ENCODE peak calls at places on chromosomes 12 and 14, in five cellular contexts. One of them, this sample, is unnamed. For H3K4me1, the result is how much of the 10 kb centered on the place peaks cover.

GRCh38 chr14:89422952-89423345 is 5.9 kb upstream of the FOXN3 start:
- DNase-seq in SK-N-SH: no peak
- DNase-seq in H1: no peak
- DNase-seq in GM12878: no peak
- DNase-seq in K562: no peak
- DNase-seq in this sample: no peak

GRCh38 chr12:47818701-47819543 is 781 bp downstream of the HDAC7 start:
- DNase-seq in SK-N-SH: peak
- DNase-seq in H1: no peak
- DNase-seq in GM12878: no peak
- DNase-seq in K562: peak
- DNase-seq in this sample: no peak

GRCh38 chr12:22409071-22409951 is 74.8 kb upstream of the ST8SIA1 start:
- DNase-seq in SK-N-SH: no peak
- DNase-seq in H1: no peak
- DNase-seq in GM12878: peak
- DNase-seq in K562: no peak
- DNase-seq in this sample: no peak

GRCh38 chr14:83290447-83290846 is 1756.8 kb upstream of the SEL1L start:
- DNase-seq in SK-N-SH: no peak
- DNase-seq in H1: no peak
- DNase-seq in GM12878: no peak
- DNase-seq in K562: no peak
- DNase-seq in this sample: no peak

GRCh38 chr12:13094349-13094748 is 9.1 kb downstream of the GSG1 start:
- DNase-seq in SK-N-SH: no peak
- DNase-seq in H1: no peak
- DNase-seq in GM12878: no peak
- DNase-seq in K562: no peak
- DNase-seq in this sample: no peak

GRCh38 chr12:92779902-92780301 is 77.1 kb downstream of the PLEKHG7 start:
- DNase-seq in SK-N-SH: no peak
- DNase-seq in H1: no peak
- DNase-seq in GM12878: no peak
- DNase-seq in K562: no peak
- DNase-seq in this sample: no peak

GRCh38 chr14:103084021-103084919 is at the start of gene LBHD2:
- DNase-seq in SK-N-SH: peak
- DNase-seq in H1: no peak
- DNase-seq in GM12878: no peak
- DNase-seq in K562: peak
- DNase-seq in this sample: no peak

GRCh38 chr14:99296517-99296916 is 24.5 kb upstream of the BCL11B start:
- DNase-seq in SK-N-SH: no peak
- DNase-seq in H1: no peak
- DNase-seq in GM12878: no peak
- DNase-seq in K562: no peak
- DNase-seq in this sample: peak

GRCh38 chr12:130761537-130762318 is 45.6 kb upstream of the RIMBP2 start:
- DNase-seq in SK-N-SH: peak
- DNase-seq in H1: no peak
- DNase-seq in GM12878: no peak
- DNase-seq in K562: peak
- DNase-seq in this sample: peak

GRCh38 chr12:58965568-58965967 is 45.3 kb upstream of the LRIG3 start:
- DNase-seq in SK-N-SH: no peak
- DNase-seq in H1: no peak
- DNase-seq in GM12878: no peak
- DNase-seq in K562: no peak
- DNase-seq in this sample: no peak

GRCh38 chr12:57612711-57613426 is 1.6 kb downstream of the ARHGEF25 start:
- DNase-seq in SK-N-SH: no peak
- DNase-seq in H1: no peak
- DNase-seq in GM12878: no peak
- DNase-seq in K562: no peak
- DNase-seq in this sample: no peak

GRCh38 chr14:102071283-102071998 is 15.4 kb downstream of the HSP90AA1 start:
- DNase-seq in SK-N-SH: no peak
- DNase-seq in H1: no peak
- DNase-seq in GM12878: no peak
- DNase-seq in K562: no peak
- DNase-seq in this sample: peak

GRCh38 chr12:81206425-81206824 is 128.5 kb downstream of the ACSS3 start:
- DNase-seq in SK-N-SH: no peak
- DNase-seq in H1: no peak
- DNase-seq in GM12878: no peak
- DNase-seq in K562: no peak
- DNase-seq in this sample: no peak

GRCh38 chr14:55752580-55753365 is 172.8 kb downstream of the KTN1 start:
- DNase-seq in SK-N-SH: no peak
- DNase-seq in H1: no peak
- DNase-seq in GM12878: no peak
- DNase-seq in K562: no peak
- DNase-seq in this sample: no peak

GRCh38 chr12:110613771-110614684 is at the start of gene TCTN1:
- DNase-seq in SK-N-SH: peak
- DNase-seq in H1: peak
- DNase-seq in GM12878: peak
- DNase-seq in K562: peak
- DNase-seq in this sample: peak

GRCh38 chr12:10128687-10129086 is 1.3 kb downstream of the CLEC7A start:
- DNase-seq in SK-N-SH: no peak
- DNase-seq in H1: no peak
- DNase-seq in GM12878: no peak
- DNase-seq in K562: no peak
- DNase-seq in this sample: no peak

GRCh38 chr12:105036937-105037649 is 47.2 kb downstream of the ALDH1L2 start:
- DNase-seq in SK-N-SH: no peak
- DNase-seq in H1: no peak
- DNase-seq in GM12878: no peak
- DNase-seq in K562: no peak
- DNase-seq in this sample: no peak

GRCh38 chr14:65206448-65207096 is 104.3 kb upstream of the MAX start:
- DNase-seq in SK-N-SH: no peak
- DNase-seq in H1: no peak
- DNase-seq in GM12878: peak
- DNase-seq in K562: no peak
- DNase-seq in this sample: no peak

GRCh38 chr12:108856428-108857157 is 790 bp downstream of the SSH1 start:
- DNase-seq in SK-N-SH: peak
- DNase-seq in H1: no peak
- DNase-seq in GM12878: no peak
- DNase-seq in K562: peak
- DNase-seq in this sample: no peak

GRCh38 chr12:119683816-119684215 is 15.9 kb downstream of the PRKAB1 start:
- DNase-seq in SK-N-SH: no peak
- DNase-seq in H1: no peak
- DNase-seq in GM12878: no peak
- DNase-seq in K562: no peak
- DNase-seq in this sample: no peak

GRCh38 chr12:2580821-2581220 is 213.9 kb upstream of the FKBP4 start:
- DNase-seq in SK-N-SH: no peak
- DNase-seq in H1: no peak
- DNase-seq in GM12878: no peak
- DNase-seq in K562: no peak
- DNase-seq in this sample: no peak

GRCh38 chr12:130728158-130729058 is 12.3 kb upstream of the RIMBP2 start:
- DNase-seq in SK-N-SH: no peak
- DNase-seq in H1: no peak
- DNase-seq in GM12878: no peak
- DNase-seq in K562: no peak
- DNase-seq in this sample: no peak

GRCh38 chr14:99030436-99030835 is 241.6 kb downstream of the BCL11B start:
- DNase-seq in SK-N-SH: no peak
- DNase-seq in H1: no peak
- DNase-seq in GM12878: no peak
- DNase-seq in K562: no peak
- DNase-seq in this sample: no peak

GRCh38 chr14:77040995-77041744 is 12.7 kb upstream of the IRF2BPL start:
- DNase-seq in SK-N-SH: no peak
- DNase-seq in H1: no peak
- DNase-seq in GM12878: no peak
- DNase-seq in K562: no peak
- DNase-seq in this sample: no peak

GRCh38 chr14:70782361-70782760 is 27.0 kb downstream of the MAP3K9 start:
- DNase-seq in SK-N-SH: no peak
- DNase-seq in H1: no peak
- DNase-seq in GM12878: no peak
- DNase-seq in K562: no peak
- DNase-seq in this sample: no peak

GRCh38 chr14:95424533-95424932 is 91.9 kb downstream of the SYNE3 start:
- DNase-seq in SK-N-SH: no peak
- DNase-seq in H1: no peak
- DNase-seq in GM12878: no peak
- DNase-seq in K562: no peak
- DNase-seq in this sample: no peak

GRCh38 chr12:29088611-29089219 is 60.4 kb upstream of the FAR2 start:
- DNase-seq in SK-N-SH: peak
- DNase-seq in H1: no peak
- DNase-seq in GM12878: no peak
- DNase-seq in K562: no peak
- DNase-seq in this sample: no peak

GRCh38 chr12:112843272-112843671 is 51.7 kb downstream of the RPH3A start:
- DNase-seq in SK-N-SH: peak
- DNase-seq in H1: no peak
- DNase-seq in GM12878: no peak
- DNase-seq in K562: no peak
- DNase-seq in this sample: no peak

GRCh38 chr14:51328942-51329350 is 88.9 kb downstream of the TMX1 start:
- DNase-seq in SK-N-SH: no peak
- DNase-seq in H1: no peak
- DNase-seq in GM12878: no peak
- DNase-seq in K562: no peak
- DNase-seq in this sample: no peak

GRCh38 chr14:104715416-104715815 is 8.6 kb upstream of the ADSS1 start:
- DNase-seq in SK-N-SH: no peak
- DNase-seq in H1: no peak
- DNase-seq in GM12878: no peak
- DNase-seq in K562: no peak
- DNase-seq in this sample: no peak
- H3K4me1 ChIP-seq in SK-N-SH: under half
- H3K4me1 ChIP-seq in H1: under half
- H3K4me1 ChIP-seq in GM12878: under half
- H3K4me1 ChIP-seq in K562: under half
- H3K4me1 ChIP-seq in this sample: under half

GRCh38 chr12:75767957-75768356 is 256.5 kb upstream of the KRR1 start:
- DNase-seq in SK-N-SH: no peak
- DNase-seq in H1: no peak
- DNase-seq in GM12878: no peak
- DNase-seq in K562: no peak
- DNase-seq in this sample: no peak

GRCh38 chr12:75765170-75766059 is 254.0 kb upstream of the KRR1 start:
- DNase-seq in SK-N-SH: no peak
- DNase-seq in H1: no peak
- DNase-seq in GM12878: no peak
- DNase-seq in K562: no peak
- DNase-seq in this sample: no peak

GRCh38 chr12:75774309-75775052 is 257.1 kb downstream of the PHLDA1 start:
- DNase-seq in SK-N-SH: no peak
- DNase-seq in H1: no peak
- DNase-seq in GM12878: no peak
- DNase-seq in K562: no peak
- DNase-seq in this sample: no peak

GRCh38 chr12:75766263-75767160 is 255.1 kb upstream of the KRR1 start:
- DNase-seq in SK-N-SH: no peak
- DNase-seq in H1: no peak
- DNase-seq in GM12878: no peak
- DNase-seq in K562: no peak
- DNase-seq in this sample: peak

GRCh38 chr12:75771023-75771422 is 259.6 kb upstream of the KRR1 start:
- DNase-seq in SK-N-SH: no peak
- DNase-seq in H1: no peak
- DNase-seq in GM12878: no peak
- DNase-seq in K562: no peak
- DNase-seq in this sample: no peak
- TF ChIP-seq JUND in SK-N-SH: no peak
- TF ChIP-seq JUND in H1: no peak
- TF ChIP-seq JUND in GM12878: no peak
- TF ChIP-seq JUND in K562: no peak
- TF ChIP-seq JUND in this sample: peak

DNA sequence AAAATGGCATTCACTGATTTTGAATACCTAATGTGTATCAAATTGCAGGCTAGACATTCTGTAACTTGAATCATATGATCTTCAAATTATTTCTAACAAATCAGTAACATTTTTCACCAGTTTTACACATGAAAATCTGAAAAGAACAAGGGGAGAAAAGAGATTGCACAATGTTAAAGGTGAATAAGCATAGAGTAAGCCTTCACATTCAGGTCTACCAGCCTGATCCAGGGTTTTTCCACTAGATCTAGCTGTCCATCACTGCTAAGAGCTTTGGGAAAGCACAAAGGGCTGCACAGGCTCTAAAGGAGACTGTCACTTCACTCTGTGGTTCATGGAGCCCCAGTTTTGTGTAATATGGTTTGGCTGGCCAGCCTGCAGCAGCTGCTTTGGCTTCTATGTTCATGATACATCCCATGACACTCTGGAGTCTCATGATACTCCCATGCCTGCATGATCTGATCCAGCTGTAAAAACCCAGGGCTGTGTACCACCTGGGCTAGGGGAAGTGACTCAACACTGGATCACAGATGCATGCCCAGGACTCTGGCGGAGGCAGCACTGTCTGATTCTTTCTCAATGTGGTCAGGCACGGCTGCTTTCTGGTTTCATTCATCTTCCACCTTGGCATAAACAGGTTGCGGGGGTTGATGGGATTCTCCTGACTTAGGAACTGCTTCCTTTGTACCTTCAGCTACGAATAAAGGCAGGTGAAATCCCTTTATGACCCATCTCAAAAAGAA is 859.7 kb downstream of the GALC start:
- DNase-seq in SK-N-SH: no peak
- DNase-seq in H1: no peak
- DNase-seq in GM12878: no peak
- DNase-seq in K562: no peak
- DNase-seq in this sample: no peak
- H3K9ac ChIP-seq in SK-N-SH: no peak
- H3K9ac ChIP-seq in H1: no peak
- H3K9ac ChIP-seq in GM12878: no peak
- H3K9ac ChIP-seq in K562: no peak
- H3K9ac ChIP-seq in this sample: no peak

GRCh38 chr14:92649066-92649465 is 99.4 kb downstream of the LGMN start:
- DNase-seq in SK-N-SH: no peak
- DNase-seq in H1: no peak
- DNase-seq in GM12878: no peak
- DNase-seq in K562: no peak
- DNase-seq in this sample: no peak

GRCh38 chr14:92645841-92646478 is 102.5 kb downstream of the LGMN start:
- DNase-seq in SK-N-SH: no peak
- DNase-seq in H1: no peak
- DNase-seq in GM12878: no peak
- DNase-seq in K562: no peak
- DNase-seq in this sample: no peak

GRCh38 chr14:92647499-92648279 is 100.7 kb downstream of the LGMN start:
- DNase-seq in SK-N-SH: no peak
- DNase-seq in H1: no peak
- DNase-seq in GM12878: no peak
- DNase-seq in K562: no peak
- DNase-seq in this sample: no peak

GRCh38 chr14:92644601-92645515 is 103.6 kb downstream of the LGMN start:
- DNase-seq in SK-N-SH: no peak
- DNase-seq in H1: no peak
- DNase-seq in GM12878: no peak
- DNase-seq in K562: no peak
- DNase-seq in this sample: no peak

GRCh38 chr14:92646952-92647461 is 101.4 kb downstream of the LGMN start:
- DNase-seq in SK-N-SH: no peak
- DNase-seq in H1: no peak
- DNase-seq in GM12878: no peak
- DNase-seq in K562: no peak
- DNase-seq in this sample: no peak
- H3K4me1 ChIP-seq in SK-N-SH: under half
- H3K4me1 ChIP-seq in H1: under half
- H3K4me1 ChIP-seq in GM12878: under half
- H3K4me1 ChIP-seq in K562: under half
- H3K4me1 ChIP-seq in this sample: under half

This sample was measured in HCT116.